ENCODE peak calls at places on chromosomes 13 and 19, in seven cellular contexts. K, Z, N, T, Q, S and L are unnamed samples.

GRCh38 chr13:86882107-86882506 is 789.1 kb upstream of the SLITRK5 start:
- DNase-seq in Q (peak; percentile 62), Z (no peak), T (no peak), K (peak; percentile 91), N (no peak), S (no peak), L (no peak)

GRCh38 chr19:18167975-18168645 is 5.5 kb upstream of the IFI30 start:
- DNase-seq in S (no peak), Z (peak; percentile 24), T (no peak), Q (no peak), K (peak; percentile 78), N (peak; percentile 80), L (no peak)

GRCh38 chr13:48402325-48402962 is 10.5 kb downstream of the LPAR6 start:
- DNase-seq in N (no peak), T (no peak), Q (no peak), K (no peak), S (peak; percentile 30), Z (no peak), L (no peak)

GRCh38 chr13:60061737-60062136 is 102.0 kb downstream of the DIAPH3 start:
- DNase-seq in S (no peak), N (no peak), T (no peak), Z (no peak), Q (no peak), K (peak; percentile 8), L (no peak)

GRCh38 chr19:55441692-55442321 is 1.3 kb downstream of the SHISA7 start:
- DNase-seq in K (peak; percentile 87), N (peak; percentile 85), Q (no peak), S (no peak), Z (no peak), T (no peak), L (no peak)

GRCh38 chr13:48891586-48891985 is 84.1 kb upstream of the FNDC3A start:
- DNase-seq in Z (peak; percentile 82), K (no peak), S (no peak), N (no peak), T (peak; percentile 20), Q (no peak), L (no peak)

GRCh38 chr13:97539651-97540230 is 105.8 kb downstream of the RAP2A start:
- DNase-seq in S (no peak), T (no peak), K (no peak), N (no peak), Z (peak; percentile 10), Q (no peak), L (no peak)

GRCh38 chr13:51823861-51824260 is 19.9 kb upstream of the DHRS12 start:
- DNase-seq in Q (no peak), Z (no peak), T (no peak), N (no peak), K (no peak), S (no peak), L (no peak)

GRCh38 chr13:106527806-106528205 is 7.7 kb downstream of the EFNB2 start:
- DNase-seq in N (no peak), S (no peak), K (no peak), T (no peak), Q (no peak), Z (no peak), L (no peak)

GRCh38 chr13:30142502-30143211 is 164.7 kb downstream of the KATNAL1 start:
- DNase-seq in N (no peak), S (no peak), T (peak; percentile 6), Q (no peak), Z (peak; percentile 80), K (peak; percentile 28), L (peak; percentile 53)

GRCh38 chr13:75904012-75904411 is 267.9 kb downstream of the LMO7 start:
- DNase-seq in Z (no peak), T (no peak), S (no peak), Q (no peak), N (no peak), K (no peak), L (no peak)

GRCh38 chr13:75906315-75906714 is 270.2 kb downstream of the LMO7 start:
- DNase-seq in Q (no peak), K (peak; percentile 23), Z (no peak), N (no peak), S (no peak), T (no peak), L (no peak)

GRCh38 chr13:75910591-75910990 is 274.5 kb downstream of the LMO7 start:
- DNase-seq in Q (no peak), T (no peak), N (no peak), Z (no peak), K (no peak), S (no peak), L (no peak)

GRCh38 chr13:75907044-75907443 is 270.9 kb downstream of the LMO7 start:
- DNase-seq in K (no peak), S (no peak), Z (no peak), Q (no peak), N (no peak), T (no peak), L (no peak)

DNA sequence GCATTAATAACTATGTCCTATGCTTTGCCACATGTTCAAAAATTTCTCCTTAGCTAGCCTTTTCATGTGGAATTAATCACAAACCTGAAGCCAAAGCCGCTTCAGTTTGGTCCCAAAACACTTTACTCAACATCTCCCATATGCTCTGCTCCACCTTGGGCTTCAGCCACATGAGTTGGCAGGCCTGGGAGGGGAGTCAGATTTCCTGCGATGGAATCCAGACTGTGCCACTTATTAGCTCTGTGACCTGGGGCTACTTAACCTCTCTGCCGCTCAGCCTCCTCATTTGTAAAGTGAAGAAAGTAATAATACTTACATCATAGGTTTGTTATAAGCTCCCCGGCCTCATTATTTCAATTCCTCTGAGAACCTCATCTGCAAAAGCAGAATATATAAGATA is 272.0 kb downstream of the LMO7 start:
- DNase-seq in N (no peak), K (no peak), Q (no peak), T (no peak), S (no peak), Z (no peak), L (no peak)
- TF ChIP-seq POLR2AphosphoS5 in N (no peak), K (no peak), Q (no peak), T (no peak), S (no peak), Z (no peak), L (no peak)

DNA sequence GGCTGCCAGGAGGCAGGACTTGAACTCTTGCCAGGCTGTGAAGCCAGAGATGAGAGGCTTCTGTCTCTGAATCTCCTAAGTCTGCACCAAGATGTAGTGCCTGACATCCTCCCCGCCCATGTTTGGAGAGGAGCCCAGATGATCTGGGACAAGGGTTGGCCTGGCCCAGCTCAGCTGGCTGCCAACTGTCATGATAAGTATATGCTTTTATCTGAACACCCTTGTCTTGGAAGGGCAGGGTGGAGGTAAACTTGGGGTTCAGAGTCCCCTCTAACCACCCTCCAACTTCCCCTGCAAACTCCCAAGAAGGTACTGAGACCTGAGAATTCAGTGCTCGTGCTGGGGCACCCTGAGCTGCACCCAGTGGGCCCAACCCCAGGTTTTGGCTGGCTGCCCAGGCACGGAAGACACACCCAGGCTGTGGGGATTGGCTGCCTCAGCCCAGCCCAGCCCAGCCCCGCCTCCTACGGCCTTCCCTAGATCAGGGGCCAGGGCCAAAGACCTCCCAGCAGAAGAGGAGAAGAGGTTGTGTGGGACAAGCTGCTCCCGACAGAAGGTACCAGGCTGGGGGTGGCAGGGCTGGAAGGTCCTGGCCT is at the start of gene CYP4F12:
- DNase-seq in S (no peak), Q (no peak), T (peak; percentile 76), Z (no peak), N (peak; percentile 40), K (peak; percentile 17), L (no peak)
- TF ChIP-seq EZH2 in S (no peak), Q (no peak), T (no peak), Z (no peak), N (no peak), K (no peak), L (no peak)

GRCh38 chr19:53333466-53334449 is at the start of gene ZNF845:
- DNase-seq in Q (peak; percentile 79), S (peak; percentile 63), T (peak; percentile 87), K (peak; percentile 96), N (peak; percentile 92), Z (peak; percentile 95), L (peak; percentile 52)
- TF ChIP-seq POLR2AphosphoS5 in Q (peak; percentile 74), S (peak; percentile 88), T (peak; percentile 85), K (peak; percentile 83), N (peak; percentile 70), Z (peak; percentile 54), L (peak; percentile 80)

DNA sequence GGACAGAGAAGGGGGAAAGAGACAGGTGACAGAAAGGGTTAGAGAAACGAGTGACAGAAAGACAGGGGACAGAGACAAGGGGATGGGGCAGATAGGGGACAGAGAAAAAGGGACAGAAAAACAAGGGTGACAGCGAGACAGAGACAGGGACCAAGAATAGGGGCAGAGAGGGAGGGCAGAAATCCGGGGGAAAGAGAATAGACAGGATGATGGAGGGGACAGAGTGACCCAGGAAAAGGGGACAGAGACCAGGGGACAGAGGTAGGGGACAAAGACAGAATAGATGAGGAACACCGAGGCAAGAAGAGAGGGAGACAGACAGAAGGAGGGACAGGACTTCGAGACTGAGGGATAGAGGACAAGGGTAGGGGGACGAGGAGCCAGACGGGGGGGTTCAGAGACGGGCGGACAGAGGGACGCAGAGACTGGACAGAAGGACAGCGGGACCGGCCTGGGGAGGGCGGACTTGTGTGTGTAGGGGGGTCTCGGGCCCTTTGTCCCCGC is 607 bp downstream of the CADM4 start:
- DNase-seq in K (no peak), Z (no peak), N (no peak), T (no peak), Q (no peak), S (no peak), L (no peak)
- TF ChIP-seq EZH2 in K (no peak), Z (peak; percentile 85), N (no peak), T (no peak), Q (no peak), S (no peak), L (no peak)

DNA sequence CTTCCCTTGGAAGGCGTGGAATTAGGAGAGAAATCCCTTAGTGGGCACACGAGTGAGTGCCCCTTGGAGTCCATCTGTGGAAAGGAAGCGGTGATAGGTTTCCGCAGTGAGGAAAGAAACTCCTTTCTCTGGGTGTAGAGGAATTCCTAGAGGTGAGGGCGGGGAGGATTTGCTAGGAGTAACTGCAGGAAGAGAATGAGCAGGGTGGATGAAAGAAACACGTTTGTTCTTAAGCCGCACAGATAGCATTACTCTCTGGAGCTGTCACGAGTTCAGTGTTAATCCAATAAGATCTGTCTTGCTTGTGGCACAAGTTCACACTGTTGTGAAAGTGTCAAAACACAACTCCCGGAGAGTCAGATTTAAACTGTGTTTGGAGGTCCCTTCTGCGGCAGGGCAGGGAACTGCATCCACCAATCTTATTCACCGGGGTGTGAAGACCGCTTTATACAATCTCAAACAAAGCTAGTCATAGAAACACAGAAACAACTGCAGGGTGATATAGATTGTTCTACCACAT is 1.2 kb downstream of the KL start:
- DNase-seq in K (peak; percentile 66), T (peak; percentile 18), S (peak; percentile 65), Z (peak; percentile 30), N (peak; percentile 6), Q (no peak), L (no peak)
- TF ChIP-seq POLR2AphosphoS5 in K (no peak), T (no peak), S (no peak), Z (no peak), N (no peak), Q (no peak), L (no peak)